ENCODE peak calls at places on chromosomes 6 and 20, in five cellular contexts. Q is sigmoid colon, L is A549, E is transverse colon, H is tibial nerve. W is an unnamed sample.

GRCh38 chr6:139708342-139709199 is 334.1 kb upstream of the CITED2 start:
- DNase-seq in H (no peak), Q (no peak), E (no peak), L (peak; percentile 12), W (no peak)

GRCh38 chr6:87274660-87275273 is 47.6 kb upstream of the SMIM8 start:
- DNase-seq in H (no peak), Q (no peak), E (no peak), L (no peak), W (no peak)

GRCh38 chr6:168597471-168597875 is 156.5 kb downstream of the SMOC2 start:
- DNase-seq in H (no peak), Q (peak; percentile 14), L (no peak), E (peak; percentile 37), W (no peak)

GRCh38 chr20:63352811-63353221 is 8.3 kb downstream of the CHRNA4 start:
- DNase-seq in E (no peak), Q (no peak), L (no peak), H (no peak), W (no peak)

GRCh38 chr20:63568986-63569949 is 4.8 kb downstream of the HELZ2 start:
- DNase-seq in E (peak; percentile 42), L (no peak), H (no peak), Q (no peak), W (no peak)

GRCh38 chr6:37556884-37557644 is 57.4 kb upstream of the CCDC167 start:
- DNase-seq in E (no peak), Q (no peak), H (no peak), L (no peak), W (no peak)

GRCh38 chr6:19995575-19996257 is 158.5 kb downstream of the ID4 start:
- DNase-seq in E (no peak), H (no peak), Q (no peak), L (no peak), W (no peak)

GRCh38 chr20:38294334-38294592 is 9.7 kb upstream of the BPI start:
- DNase-seq in L (no peak), H (no peak), E (no peak), Q (peak; percentile 54), W (no peak)

GRCh38 chr20:4465855-4466545 is 255.7 kb upstream of the PRND start:
- DNase-seq in E (no peak), H (no peak), L (no peak), Q (no peak), W (no peak)

GRCh38 chr6:5125152-5126006 is 40.2 kb downstream of the PPP1R3G start:
- DNase-seq in Q (no peak), L (no peak), E (no peak), H (no peak), W (no peak)

GRCh38 chr20:58693226-58694006 is 816 bp downstream of the NPEPL1 start:
- DNase-seq in L (peak; percentile 6), E (peak; percentile 28), H (no peak), Q (peak; percentile 73), W (peak; percentile 56)

GRCh38 chr6:66568271-66568670 is 861.2 kb upstream of the EYS start:
- DNase-seq in Q (no peak), L (no peak), E (no peak), H (no peak), W (no peak)

GRCh38 chr6:84546427-84546914 is 217.9 kb downstream of the TBX18 start:
- DNase-seq in L (no peak), H (no peak), Q (no peak), E (no peak), W (no peak)

GRCh38 chr6:79813854-79814477 is 133.4 kb downstream of the ELOVL4 start:
- DNase-seq in L (peak; percentile 8), E (peak; percentile 62), Q (peak; percentile 77), H (peak; percentile 69), W (peak; percentile 56)

GRCh38 chr20:10359621-10360040 is 74.4 kb downstream of the MKKS start:
- DNase-seq in L (no peak), Q (no peak), E (no peak), H (no peak), W (no peak)

GRCh38 chr20:17808357-17808756 is 108.6 kb downstream of the BANF2 start:
- DNase-seq in Q (peak; percentile 87), H (peak; percentile 58), L (no peak), E (no peak), W (peak; percentile 51)

GRCh38 chr20:48411906-48412305 is 415.9 kb downstream of the PREX1 start:
- DNase-seq in L (no peak), Q (no peak), H (no peak), E (no peak), W (no peak)

GRCh38 chr20:13029687-13030510 is 21.1 kb downstream of the SPTLC3 start:
- DNase-seq in L (peak; percentile 67), Q (no peak), E (peak; percentile 15), H (no peak), W (no peak)

GRCh38 chr6:157186785-157187181 is 136.5 kb downstream of the TMEM242 start:
- DNase-seq in E (no peak), L (no peak), H (no peak), Q (no peak), W (no peak)
- H3K27ac ChIP-seq in E (peak overlapping the region; percentile 30), L (no peak overlapping the region), H (no peak overlapping the region), Q (peak overlapping the region; percentile 73), W (no peak overlapping the region)

GRCh38 chr20:21161926-21162325 is 36.0 kb downstream of the KIZ start:
- DNase-seq in E (no peak), L (no peak), H (no peak), Q (no peak), W (no peak)
- TF ChIP-seq EP300 in E (no peak), L (no peak), H (no peak), Q (no peak), W (no peak)

DNA sequence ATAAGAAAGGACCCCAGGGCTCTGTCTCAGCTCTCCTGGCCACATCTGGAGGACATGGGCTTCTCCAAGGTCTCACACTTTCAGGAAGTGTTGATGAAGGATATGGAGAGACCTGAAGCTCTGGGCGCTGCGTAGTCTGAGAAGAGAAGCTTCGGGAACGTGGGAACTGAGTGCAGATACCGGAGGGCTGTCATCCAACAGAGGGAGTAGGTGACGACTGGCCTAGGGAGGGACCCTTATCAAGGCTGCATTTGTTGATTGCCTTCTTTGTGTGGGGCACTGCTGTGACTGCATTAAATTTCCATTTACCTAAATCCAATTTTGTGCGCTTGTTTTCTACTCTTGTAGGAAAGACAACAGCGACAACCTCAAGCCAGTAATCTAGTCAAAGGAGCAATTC is 63.4 kb downstream of the PLG start:
- DNase-seq in L (no peak), H (no peak), Q (no peak), E (no peak), W (no peak)
- H3K9me3 ChIP-seq in L (peaks cover 3% of the 10 kb centered on the region), H (no peaks in the 10 kb centered on the region), Q (no peaks in the 10 kb centered on the region), E (no peaks in the 10 kb centered on the region), W (no peaks in the 10 kb centered on the region)

GRCh38 chr20:50358959-50359358 is 151.2 kb upstream of the PTPN1 start:
- DNase-seq in L (no peak), E (no peak), Q (peak; percentile 53), H (no peak), W (no peak)

GRCh38 chr20:50359607-50360217 is 150.5 kb upstream of the PTPN1 start:
- DNase-seq in Q (peak; percentile 39), L (no peak), E (no peak), H (no peak), W (no peak)

GRCh38 chr20:50358166-50358565 is 152.0 kb upstream of the PTPN1 start:
- DNase-seq in E (no peak), Q (no peak), L (no peak), H (no peak), W (no peak)

GRCh38 chr20:50360921-50361320 is 149.3 kb upstream of the PTPN1 start:
- DNase-seq in Q (peak; percentile 54), H (no peak), L (no peak), E (no peak), W (no peak)

DNA sequence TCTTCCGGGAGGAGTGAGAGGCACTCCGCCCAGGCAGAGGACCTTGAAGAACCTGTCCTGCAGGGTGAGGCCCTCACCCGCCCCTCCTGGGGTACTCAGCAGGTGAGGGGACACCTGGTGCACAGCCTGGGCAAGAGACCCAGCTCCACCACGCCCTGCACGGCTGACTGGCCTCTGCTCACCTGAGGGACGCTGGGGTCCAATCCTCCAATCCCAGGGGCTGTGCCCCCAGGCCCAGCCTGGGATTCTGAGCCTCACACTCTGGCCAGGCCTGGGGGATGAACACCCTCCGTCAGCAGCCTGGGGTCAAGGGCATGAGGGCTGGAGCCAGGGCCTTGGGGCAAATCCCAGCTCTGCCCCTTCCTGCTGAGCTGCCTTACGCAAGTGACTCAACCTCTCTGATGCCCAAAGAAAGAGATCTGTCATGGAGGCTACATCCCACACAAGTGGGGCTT is 149.9 kb upstream of the PTPN1 start:
- DNase-seq in Q (peak; percentile 55), L (no peak), H (no peak), E (peak; percentile 76), W (no peak)
- H3K27ac ChIP-seq in Q (no peak overlapping the region), L (peak overlapping the region; percentile 73), H (no peak overlapping the region), E (no peak overlapping the region), W (no peak overlapping the region)

GRCh38 chr6:1554241-1554880 is 55.4 kb upstream of the FOXC1 start:
- DNase-seq in E (no peak), H (no peak), L (peak; percentile 8), Q (no peak), W (no peak)
- TF ChIP-seq EP300 in E (no peak), H (no peak), L (no peak), Q (no peak), W (no peak)

GRCh38 chr6:104541411-104541810 is 318.3 kb downstream of the HACE1 start:
- DNase-seq in E (no peak), H (no peak), Q (no peak), L (no peak), W (no peak)

GRCh38 chr6:104537185-104537584 is 322.5 kb downstream of the HACE1 start:
- DNase-seq in E (no peak), L (no peak), H (no peak), Q (no peak), W (no peak)

GRCh38 chr6:104537872-104538271 is 321.8 kb downstream of the HACE1 start:
- DNase-seq in Q (no peak), H (no peak), E (no peak), L (no peak), W (no peak)

GRCh38 chr6:104539173-104539572 is 320.5 kb downstream of the HACE1 start:
- DNase-seq in L (no peak), H (no peak), Q (no peak), E (no peak), W (no peak)

GRCh38 chr6:104540743-104541142 is 319.0 kb downstream of the HACE1 start:
- DNase-seq in Q (no peak), E (no peak), L (no peak), H (no peak), W (no peak)
- H3K9me3 ChIP-seq in Q (no peaks in the 10 kb centered on the region), E (no peaks in the 10 kb centered on the region), L (no peaks in the 10 kb centered on the region), H (no peaks in the 10 kb centered on the region), W (no peaks in the 10 kb centered on the region)

W was measured in ovary.